ENCODE peak calls at places on chromosomes 7 and 10, in five cellular contexts. Y, I, W, V and U are unnamed samples.

GRCh38 chr10:49567810-49568209 is 28.9 kb upstream of the ERCC6 start:
- DNase-seq in Y (no peak), I (no peak), W (no peak), V (peak), U (no peak)

GRCh38 chr10:86665868-86666267 is 2.4 kb upstream of the LDB3 start:
- DNase-seq in Y (no peak), I (no peak), W (no peak), V (no peak), U (no peak)

GRCh38 chr10:76318171-76318570 is 886.7 kb downstream of the LRMDA start:
- DNase-seq in Y (no peak), I (no peak), W (no peak), V (no peak), U (no peak)

GRCh38 chr7:86454753-86455152 is 189.0 kb upstream of the GRM3 start:
- DNase-seq in Y (no peak), I (no peak), W (no peak), V (no peak), U (no peak)

GRCh38 chr10:73494213-73494612 is 1.6 kb downstream of the PPP3CB start:
- DNase-seq in Y (no peak), I (no peak), W (no peak), V (no peak), U (no peak)

GRCh38 chr7:44077681-44078091 is 4.6 kb downstream of the POLM start:
- DNase-seq in Y (no peak), I (no peak), W (no peak), V (no peak), U (no peak)

GRCh38 chr10:119655566-119656001 is 4.4 kb downstream of the BAG3 start:
- DNase-seq in Y (peak), I (peak), W (peak), V (no peak), U (no peak)

GRCh38 chr10:133565441-133566294 is at the start of gene SYCE1:
- DNase-seq in Y (no peak), I (no peak), W (peak), V (no peak), U (no peak)

GRCh38 chr7:101667399-101667798 is 38.3 kb upstream of the MYL10 start:
- DNase-seq in Y (no peak), I (no peak), W (no peak), V (no peak), U (no peak)

GRCh38 chr7:101666751-101667150 is 37.7 kb upstream of the MYL10 start:
- DNase-seq in Y (no peak), I (no peak), W (no peak), V (no peak), U (no peak)

GRCh38 chr7:101668726-101669125 is 39.6 kb upstream of the MYL10 start:
- DNase-seq in Y (no peak), I (no peak), W (no peak), V (no peak), U (no peak)

GRCh38 chr7:101667959-101668358 is 38.9 kb upstream of the MYL10 start:
- DNase-seq in Y (no peak), I (no peak), W (no peak), V (no peak), U (no peak)

DNA sequence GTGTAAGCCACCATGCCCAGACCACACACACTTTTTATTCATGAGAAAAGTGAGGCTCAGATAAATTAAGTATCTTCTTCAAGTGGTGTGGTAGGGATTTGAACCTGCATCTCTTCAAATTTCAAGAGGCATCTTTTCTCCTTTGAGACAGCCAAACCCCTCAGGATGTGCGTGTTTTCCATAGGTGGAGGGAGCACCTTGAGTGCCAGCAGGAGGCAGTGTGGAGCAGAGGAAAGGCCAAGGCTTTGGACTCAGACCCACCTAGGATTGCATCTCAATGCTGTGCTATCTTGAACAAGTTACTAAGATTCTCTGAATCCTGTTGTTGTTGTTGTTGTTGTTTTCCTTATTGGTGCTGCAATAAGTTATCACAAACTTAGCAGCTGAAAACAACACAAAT is 40.2 kb upstream of the MYL10 start:
- DNase-seq in Y (no peak), I (no peak), W (no peak), V (no peak), U (no peak)
- TF ChIP-seq CTCF in Y (peak), I (no peak), W (no peak), V (no peak), U (peak)

GRCh38 chr7:28988091-28988490 is 30.0 kb upstream of the TRIL start:
- DNase-seq in Y (no peak), I (no peak), W (no peak), V (no peak), U (no peak)
- TF ChIP-seq CTCF in Y (no peak), I (no peak), W (no peak), V (no peak), U (no peak)

GRCh38 chr7:142383826-142384507 is 126.1 kb upstream of the PRSS58 start:
- DNase-seq in Y (no peak), I (no peak), W (no peak), V (peak), U (no peak)
- TF ChIP-seq CTCF in Y (no peak), I (no peak), W (no peak), V (no peak), U (no peak)

DNA sequence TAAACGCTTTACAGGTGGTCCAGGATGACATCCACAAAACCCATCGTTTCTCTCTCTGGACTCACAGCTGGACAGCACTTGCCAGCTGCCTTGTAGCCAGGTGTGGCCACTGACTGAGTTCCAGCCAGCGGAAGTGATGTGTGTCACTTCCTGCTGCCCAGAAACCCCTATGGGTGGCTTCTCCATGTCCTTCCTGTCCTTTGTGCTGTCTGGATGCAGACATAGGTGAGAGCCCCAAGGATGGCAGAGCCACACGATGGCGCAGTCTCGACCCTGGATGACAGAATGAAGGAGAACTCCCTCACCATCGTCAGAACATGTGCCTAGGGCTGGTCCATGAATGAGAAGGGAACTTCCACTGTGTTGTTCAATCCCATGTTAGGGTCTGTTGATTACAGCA is 22.1 kb downstream of the NMT2 start:
- DNase-seq in Y (no peak), I (no peak), W (no peak), V (no peak), U (no peak)
- TF ChIP-seq CTCF in Y (no peak), I (no peak), W (no peak), V (no peak), U (no peak)

GRCh38 chr10:15378569-15378968 is 7.5 kb upstream of the FAM171A1 start:
- DNase-seq in Y (no peak), I (no peak), W (no peak), V (no peak), U (no peak)
- TF ChIP-seq CTCF in Y (no peak), I (no peak), W (no peak), V (no peak), U (peak)

DNA sequence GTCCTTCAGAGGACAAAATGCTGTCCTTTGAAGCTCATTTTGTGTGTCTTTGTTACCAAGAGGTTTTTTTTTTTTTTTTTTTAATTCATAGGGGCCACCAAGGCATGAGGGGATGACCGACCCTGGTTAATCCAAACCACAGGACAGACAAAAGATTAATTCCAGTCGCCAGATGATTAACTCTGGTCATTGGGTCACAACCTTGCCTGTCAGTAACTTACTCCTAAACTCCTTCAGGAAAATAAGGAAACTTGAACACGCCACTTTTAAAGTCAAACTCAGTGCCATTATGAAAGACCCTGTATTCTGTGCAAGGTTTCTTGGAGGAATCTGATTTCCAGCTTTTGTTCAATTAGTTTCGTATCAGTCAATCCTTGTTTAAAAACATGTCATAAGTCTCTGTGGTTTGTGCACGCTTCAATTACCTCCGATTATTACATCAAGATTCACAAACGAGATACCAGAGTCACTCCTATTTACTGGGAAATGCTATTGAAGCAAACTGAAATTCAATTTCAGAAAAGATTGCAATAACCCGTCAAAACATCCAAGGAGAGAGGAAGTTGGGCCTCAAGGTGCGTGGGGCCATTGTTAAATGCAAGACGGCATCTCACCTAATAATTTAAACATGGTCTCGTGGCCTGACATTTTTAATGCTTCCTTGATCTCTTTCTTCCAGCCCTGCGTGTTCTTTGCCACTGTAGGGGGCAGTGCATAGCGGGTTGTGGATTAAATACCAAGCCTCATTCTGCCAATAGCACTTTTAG is 44.0 kb downstream of the NRP1 start:
- DNase-seq in Y (no peak), I (no peak), W (no peak), V (no peak), U (peak)
- TF ChIP-seq CTCF in Y (no peak), I (no peak), W (no peak), V (no peak), U (peak)

GRCh38 chr7:106888204-106888603 is 23.1 kb downstream of the PIK3CG start:
- DNase-seq in Y (no peak), I (no peak), W (no peak), V (no peak), U (no peak)

GRCh38 chr7:106890952-106891351 is 25.9 kb downstream of the PIK3CG start:
- DNase-seq in Y (no peak), I (no peak), W (no peak), V (no peak), U (no peak)

GRCh38 chr7:106895246-106895864 is 30.3 kb downstream of the PIK3CG start:
- DNase-seq in Y (no peak), I (no peak), W (no peak), V (peak), U (no peak)

GRCh38 chr7:106893591-106893990 is 28.5 kb downstream of the PIK3CG start:
- DNase-seq in Y (no peak), I (no peak), W (no peak), V (peak), U (no peak)

DNA sequence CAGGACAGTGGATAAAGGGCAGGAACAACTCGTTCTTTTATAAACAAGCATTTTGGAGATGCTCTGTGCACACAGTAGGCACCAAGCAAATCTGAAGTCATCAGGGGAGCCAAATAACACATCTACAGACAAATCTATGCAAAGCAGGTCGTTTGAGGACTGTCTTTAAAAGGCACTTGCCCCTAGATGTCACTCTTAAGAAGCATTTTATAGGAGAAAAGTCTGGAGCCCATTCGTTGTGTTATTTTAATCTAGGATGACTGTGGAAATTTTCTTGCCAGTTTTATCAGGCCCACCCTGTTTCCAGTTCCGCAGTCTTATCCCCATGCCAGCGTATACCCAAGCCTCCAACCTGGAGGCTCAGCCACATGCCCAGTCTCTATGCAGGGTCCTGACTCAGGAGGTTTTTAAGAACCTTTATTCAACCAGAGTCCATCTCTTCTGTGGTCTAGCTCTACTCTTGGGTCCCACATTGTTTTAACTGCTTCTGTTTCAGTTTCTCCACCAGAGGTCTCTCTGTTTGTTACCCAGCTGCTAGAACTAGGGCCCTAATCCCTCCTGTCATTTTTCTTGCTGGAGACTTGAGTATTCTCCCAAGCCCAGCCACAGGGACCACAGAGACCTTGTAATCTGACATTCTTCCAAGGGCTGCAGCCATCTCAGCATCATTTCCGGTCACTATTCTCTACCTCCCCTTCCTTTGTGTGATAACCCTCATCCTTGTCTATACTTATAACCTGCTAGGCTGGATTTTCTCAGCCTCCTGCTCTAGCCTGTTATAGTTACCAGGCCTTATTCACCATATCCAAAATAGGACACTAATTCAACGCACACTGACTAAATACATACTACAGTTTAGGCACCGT is 26.7 kb downstream of the PIK3CG start:
- DNase-seq in Y (no peak), I (no peak), W (no peak), V (no peak), U (no peak)
- TF ChIP-seq CTCF in Y (no peak), I (no peak), W (no peak), V (no peak), U (peak)